ENCODE peak calls at places on chromosome 16, in five cellular contexts. H is stomach, A is SK-N-SH, O is sigmoid colon, L is ovary. M is an unnamed sample.

GRCh38 chr16:30889721-30890120 is 4.2 kb downstream of the BCL7C start:
- DNase-seq in A (no peak), O (no peak), L (no peak), H (no peak), M (no peak)

GRCh38 chr16:11783319-11784047 is 13.6 kb downstream of the ZC3H7A start:
- DNase-seq in A (no peak), L (no peak), O (no peak), H (no peak), M (no peak)

GRCh38 chr16:66842765-66843164 is 1.4 kb upstream of the CA7 start:
- DNase-seq in A (peak; percentile 48), H (peak; percentile 25), L (no peak), O (no peak), M (no peak)

GRCh38 chr16:63880948-63881347 is 1240.9 kb downstream of the CDH11 start:
- DNase-seq in A (no peak), L (no peak), O (no peak), H (no peak), M (no peak)

GRCh38 chr16:73248316-73248715 is 200.4 kb upstream of the ZFHX3 start:
- DNase-seq in O (no peak), H (no peak), A (no peak), L (no peak), M (no peak)

GRCh38 chr16:16082255-16082654 is 132.8 kb downstream of the ABCC1 start:
- DNase-seq in O (no peak), H (no peak), L (no peak), A (no peak), M (no peak)

GRCh38 chr16:24075929-24076716 is 180.0 kb upstream of the CACNG3 start:
- DNase-seq in A (no peak), H (no peak), O (no peak), L (no peak), M (no peak)

GRCh38 chr16:9738690-9739089 is 443.5 kb downstream of the GRIN2A start:
- DNase-seq in A (no peak), O (no peak), H (no peak), L (no peak), M (no peak)

GRCh38 chr16:9913604-9914330 is 268.5 kb downstream of the GRIN2A start:
- DNase-seq in O (no peak), A (no peak), L (no peak), H (no peak), M (no peak)

GRCh38 chr16:55273959-55274358 is 50.0 kb upstream of the IRX6 start:
- DNase-seq in H (no peak), A (no peak), O (no peak), L (no peak), M (no peak)

GRCh38 chr16:48381201-48381600 is 4.0 kb downstream of the SIAH1 start:
- DNase-seq in H (no peak), A (no peak), O (no peak), L (no peak), M (no peak)

GRCh38 chr16:9381399-9381798 is 290.0 kb downstream of the HAPSTR1 start:
- DNase-seq in A (no peak), L (no peak), H (no peak), O (no peak), M (no peak)

GRCh38 chr16:88301431-88301830 is 81.3 kb upstream of the ZNF469 start:
- DNase-seq in H (no peak), A (no peak), O (no peak), L (no peak), M (no peak)
- H3K4me1 ChIP-seq in H (peaks cover 6% of the 10 kb centered on the region), A (peaks cover 26% of the 10 kb centered on the region), O (peaks cover 31% of the 10 kb centered on the region), L (peaks cover 12% of the 10 kb centered on the region), M (peaks cover 54% of the 10 kb centered on the region)

DNA sequence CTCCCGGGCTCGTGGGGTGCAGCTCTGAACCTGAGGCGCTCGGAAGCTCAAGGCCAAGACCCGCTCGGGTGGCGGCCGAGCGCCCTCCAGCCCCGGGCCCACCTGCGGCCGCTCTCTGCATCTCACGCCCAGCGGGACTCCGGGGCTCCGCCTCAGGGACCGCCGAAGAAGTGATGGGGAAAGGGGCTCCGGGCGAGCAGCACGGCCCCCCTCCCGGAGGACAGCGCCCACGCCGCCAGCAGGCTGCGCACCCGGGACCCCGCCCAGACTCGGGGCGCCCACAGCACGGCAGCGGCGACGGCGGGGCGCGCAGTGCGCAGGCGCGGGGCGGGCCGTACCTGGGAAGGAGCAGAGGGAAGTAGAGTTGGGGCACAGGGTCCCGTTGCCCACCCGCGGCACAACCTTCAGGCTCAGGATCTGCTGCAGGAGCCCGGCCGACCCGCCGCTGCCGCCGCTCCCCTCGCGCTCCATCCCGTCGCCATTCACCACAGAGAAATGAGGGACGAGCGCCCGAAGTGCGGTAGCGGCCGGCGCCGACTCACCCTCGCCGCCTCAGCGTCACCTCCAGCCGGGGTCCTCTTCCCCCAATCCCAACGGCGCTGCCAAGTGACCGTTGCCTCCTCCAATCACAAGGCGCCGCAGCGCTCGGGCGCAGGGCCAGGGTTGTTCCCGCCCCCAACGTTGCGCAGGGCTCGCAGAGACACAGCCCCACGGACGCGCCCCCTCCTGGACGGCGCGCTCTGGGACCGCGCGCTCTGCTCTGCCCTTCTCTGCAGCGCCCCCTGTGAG is at the start of gene TMEM170A:
- DNase-seq in A (peak; percentile 98), O (peak; percentile 100), H (peak; percentile 100), L (peak; percentile 100), M (peak; percentile 100)
- TF ChIP-seq EP300 in A (no peak), O (no peak), H (no peak), L (peak; percentile 8), M (no peak)

DNA sequence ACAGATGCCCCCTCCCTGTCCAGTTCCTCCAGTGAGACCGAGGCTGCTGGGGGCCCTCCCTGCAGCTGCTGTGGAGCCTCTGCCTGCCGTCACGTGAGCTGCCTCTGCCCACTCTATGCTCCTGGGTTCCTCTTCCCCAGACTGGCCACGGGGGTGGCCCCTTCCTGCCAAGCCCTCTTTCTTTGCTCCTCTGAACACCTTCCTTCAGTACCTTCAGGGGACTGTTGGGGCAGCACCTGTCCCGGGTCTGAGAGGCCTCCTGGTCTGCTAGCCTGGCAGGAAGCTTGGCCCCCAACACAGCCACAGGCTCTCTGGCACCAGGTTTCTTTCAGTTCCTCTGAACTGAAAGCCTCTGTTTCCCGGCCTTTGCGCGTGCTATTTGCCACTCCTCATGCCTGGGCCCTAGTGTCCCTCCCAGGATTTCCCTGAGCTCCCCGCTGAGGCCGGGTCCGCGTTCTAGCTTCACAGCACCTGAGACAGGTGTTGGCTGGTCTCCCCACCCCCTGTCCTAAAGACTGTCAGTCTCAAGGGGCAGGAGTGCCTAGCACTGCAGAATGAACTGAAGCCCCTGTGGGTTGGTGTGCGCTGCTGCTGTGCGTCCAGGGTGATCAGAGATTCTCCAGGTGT is 6.6 kb upstream of the ATP6V0C start:
- DNase-seq in A (no peak), L (no peak), H (no peak), O (peak; percentile 76), M (no peak)
- TF ChIP-seq CTCF in A (no peak), L (no peak), H (no peak), O (no peak), M (no peak)

DNA sequence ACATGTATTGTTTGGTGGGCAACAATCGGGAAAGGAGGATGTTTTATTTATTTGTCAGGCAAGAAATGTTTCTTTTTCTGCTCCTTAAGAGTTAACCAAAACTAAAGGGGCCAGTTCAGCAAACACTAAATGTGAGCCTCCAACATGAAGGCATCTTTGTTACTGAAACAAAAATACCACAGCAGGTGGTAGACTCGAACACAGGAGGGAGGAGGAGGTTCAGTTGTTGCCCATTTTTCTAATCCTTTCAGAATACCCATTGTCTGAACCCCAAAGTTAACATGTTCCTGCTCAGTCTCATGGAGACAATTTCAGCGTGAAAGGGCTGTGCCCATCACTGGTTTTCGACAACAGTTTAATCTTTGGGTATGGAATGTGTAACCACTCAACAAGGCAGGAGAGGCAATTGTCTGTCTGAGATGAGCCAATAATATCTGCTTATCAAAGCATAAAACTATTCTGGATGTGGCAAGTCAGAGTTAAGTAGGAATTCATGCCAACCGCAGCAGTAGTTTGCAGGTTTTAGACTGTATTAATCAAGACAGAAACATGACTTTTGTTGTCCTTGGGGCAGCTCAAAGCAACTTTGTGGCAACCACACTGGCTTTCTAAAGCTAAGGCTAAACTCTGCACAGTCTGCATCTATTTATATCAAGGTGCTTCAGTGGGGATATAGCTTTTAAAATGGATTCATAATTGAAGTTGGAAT is 211.7 kb downstream of the FTO start:
- DNase-seq in L (no peak), A (no peak), H (no peak), O (no peak), M (no peak)
- H3K4me1 ChIP-seq in L (peaks cover 10% of the 10 kb centered on the region), A (peaks cover 16% of the 10 kb centered on the region), H (peaks cover 6% of the 10 kb centered on the region), O (peaks cover 15% of the 10 kb centered on the region), M (peaks cover 12% of the 10 kb centered on the region)

GRCh38 chr16:28063611-28064061 is at the start of gene GSG1L:
- DNase-seq in A (peak; percentile 83), L (no peak), O (no peak), H (no peak), M (no peak)
- TF ChIP-seq EP300 in A (no peak), L (no peak), O (no peak), H (no peak), M (no peak)

GRCh38 chr16:50763211-50763610 is 21.3 kb downstream of the CYLD start:
- DNase-seq in A (no peak), L (no peak), O (no peak), H (no peak), M (no peak)
- TF ChIP-seq CTCF in A (no peak), L (no peak), O (no peak), H (no peak), M (no peak)

M was measured in suprapubic skin.